ENCODE peak calls at places on chromosomes 16 and 17, in four cellular contexts. A is OCI-LY7; W is CD4-positive, alpha-beta T cell; V is GM04504. B is an unnamed sample.

GRCh38 chr17:72387487-72387886 is 266.7 kb downstream of the SOX9 start:
- DNase-seq in A (no peak), W (no peak), V (peak; percentile 74), B (peak; percentile 95)

GRCh38 chr17:2819921-2820501 is 23.8 kb downstream of the RAP1GAP2 start:
- DNase-seq in A (no peak), W (no peak), V (no peak), B (no peak)

GRCh38 chr16:72083778-72084404 is 9.5 kb downstream of the TXNL4B start:
- DNase-seq in A (no peak), W (no peak), V (no peak), B (no peak)

GRCh38 chr16:56729351-56729735 is 586 bp upstream of the NUP93 start:
- DNase-seq in A (peak; percentile 10), W (no peak), V (no peak), B (no peak)

GRCh38 chr17:74543891-74544760 is 1.8 kb downstream of the CD300C start:
- DNase-seq in A (no peak), W (no peak), V (no peak), B (no peak)

GRCh38 chr17:66541461-66542182 is 239.2 kb downstream of the PRKCA start:
- DNase-seq in A (peak; percentile 41), W (no peak), V (no peak), B (peak; percentile 59)

GRCh38 chr16:75217389-75217851 is 1.4 kb upstream of the CTRB1 start:
- DNase-seq in A (no peak), W (no peak), V (no peak), B (no peak)

GRCh38 chr16:51666821-51667220 is 515.8 kb upstream of the SALL1 start:
- DNase-seq in A (no peak), W (no peak), V (peak; percentile 9), B (no peak)

GRCh38 chr17:69919789-69920188 is 155.2 kb upstream of the KCNJ16 start:
- DNase-seq in A (no peak), W (no peak), V (no peak), B (no peak)

GRCh38 chr17:1686086-1686485 is 1.4 kb upstream of the PRPF8 start:
- DNase-seq in A (no peak), W (no peak), V (no peak), B (peak; percentile 60)

GRCh38 chr17:82113941-82114340 is 15.9 kb upstream of the FASN start:
- DNase-seq in A (no peak), W (no peak), V (no peak), B (no peak)

GRCh38 chr17:51000835-51001638 is 119.6 kb downstream of the SPAG9 start:
- DNase-seq in A (peak; percentile 80), W (no peak), V (peak; percentile 42), B (peak; percentile 75)

GRCh38 chr17:45408611-45409421 is 23.9 kb downstream of the ARHGAP27 start:
- DNase-seq in A (no peak), W (no peak), V (no peak), B (no peak)

GRCh38 chr17:43917348-43918025 is 10.2 kb upstream of the MPP2 start:
- DNase-seq in A (no peak), W (no peak), V (no peak), B (peak; percentile 28)

GRCh38 chr16:11251525-11252481 is 4.2 kb downstream of the SOCS1 start:
- DNase-seq in A (no peak), W (peak; percentile 70), V (no peak), B (peak; percentile 67)

GRCh38 chr17:17032131-17032692 is 10.0 kb upstream of the MPRIP start:
- DNase-seq in A (no peak), W (no peak), V (no peak), B (peak; percentile 78)

GRCh38 chr16:73405851-73406250 is 357.9 kb upstream of the ZFHX3 start:
- DNase-seq in A (no peak), W (no peak), V (peak; percentile 8), B (no peak)

GRCh38 chr17:83075270-83075880 is 4.0 kb upstream of the METRNL start:
- DNase-seq in A (no peak), W (no peak), V (no peak), B (no peak)

GRCh38 chr17:40605301-40605700 is 40.0 kb upstream of the CCR7 start:
- DNase-seq in A (no peak), W (peak; percentile 52), V (no peak), B (no peak)

GRCh38 chr17:78143214-78144145 is 2.7 kb upstream of the C17orf99 start:
- DNase-seq in A (no peak), W (no peak), V (no peak), B (no peak)